ENCODE peak calls at places on chromosomes 12 and 14, in nine cellular contexts. One of them, this sample, is unnamed.

GRCh38 chr12:2363836-2364565 is 311.2 kb downstream of the CACNA1C start:
- DNase-seq in HCT116: no peak
- DNase-seq in GM23248: no peak
- DNase-seq in PC-3: no peak
- DNase-seq in OCI-LY7: no peak
- DNase-seq in neural progenitor cell: no peak
- DNase-seq in hepatocyte: no peak
- DNase-seq in SK-N-SH: no peak
- DNase-seq in GM23338: no peak
- DNase-seq in this sample: no peak

GRCh38 chr14:74502236-74503019 is 8.9 kb downstream of the ISCA2 start:
- DNase-seq in hepatocyte: peak; percentile 61
- DNase-seq in neural progenitor cell: peak; percentile 69
- DNase-seq in SK-N-SH: peak; percentile 66
- DNase-seq in GM23248: peak; percentile 53
- DNase-seq in HCT116: no peak
- DNase-seq in OCI-LY7: peak; percentile 62
- DNase-seq in PC-3: peak; percentile 70
- DNase-seq in GM23338: peak; percentile 83
- DNase-seq in this sample: peak; percentile 6

GRCh38 chr12:71865166-71865713 is 25.7 kb downstream of the TBC1D15 start:
- DNase-seq in hepatocyte: no peak
- DNase-seq in GM23248: peak; percentile 99
- DNase-seq in OCI-LY7: no peak
- DNase-seq in neural progenitor cell: no peak
- DNase-seq in HCT116: no peak
- DNase-seq in SK-N-SH: no peak
- DNase-seq in GM23338: no peak
- DNase-seq in PC-3: peak; percentile 27
- DNase-seq in this sample: no peak

GRCh38 chr12:54128466-54128865 is 60.3 kb downstream of the SMUG1 start:
- DNase-seq in neural progenitor cell: peak; percentile 60
- DNase-seq in HCT116: no peak
- DNase-seq in SK-N-SH: no peak
- DNase-seq in OCI-LY7: no peak
- DNase-seq in GM23248: no peak
- DNase-seq in hepatocyte: no peak
- DNase-seq in GM23338: no peak
- DNase-seq in PC-3: no peak
- DNase-seq in this sample: no peak

GRCh38 chr12:42630323-42630722 is 40.8 kb upstream of the PRICKLE1 start:
- DNase-seq in OCI-LY7: no peak
- DNase-seq in GM23248: no peak
- DNase-seq in hepatocyte: no peak
- DNase-seq in SK-N-SH: no peak
- DNase-seq in GM23338: no peak
- DNase-seq in PC-3: no peak
- DNase-seq in neural progenitor cell: no peak
- DNase-seq in HCT116: no peak
- DNase-seq in this sample: no peak

GRCh38 chr14:53882684-53883083 is 73.9 kb downstream of the BMP4 start:
- DNase-seq in HCT116: peak; percentile 49
- DNase-seq in GM23248: no peak
- DNase-seq in OCI-LY7: no peak
- DNase-seq in GM23338: no peak
- DNase-seq in SK-N-SH: no peak
- DNase-seq in neural progenitor cell: no peak
- DNase-seq in PC-3: no peak
- DNase-seq in hepatocyte: no peak
- DNase-seq in this sample: no peak

GRCh38 chr14:96145116-96145864 is 59.3 kb upstream of the BDKRB2 start:
- DNase-seq in HCT116: no peak
- DNase-seq in OCI-LY7: no peak
- DNase-seq in neural progenitor cell: no peak
- DNase-seq in SK-N-SH: no peak
- DNase-seq in GM23248: peak; percentile 78
- DNase-seq in PC-3: peak; percentile 22
- DNase-seq in hepatocyte: no peak
- DNase-seq in GM23338: no peak
- DNase-seq in this sample: no peak

GRCh38 chr12:117119592-117120198 is 20.5 kb upstream of the TESC start:
- DNase-seq in OCI-LY7: peak; percentile 58
- DNase-seq in GM23338: peak; percentile 84
- DNase-seq in SK-N-SH: peak; percentile 82
- DNase-seq in PC-3: peak; percentile 73
- DNase-seq in GM23248: no peak
- DNase-seq in HCT116: peak; percentile 51
- DNase-seq in hepatocyte: peak; percentile 48
- DNase-seq in neural progenitor cell: peak; percentile 73
- DNase-seq in this sample: peak; percentile 33

GRCh38 chr12:132487311-132487741 is 2.6 kb upstream of the FBRSL1 start:
- DNase-seq in HCT116: no peak
- DNase-seq in GM23248: no peak
- DNase-seq in OCI-LY7: no peak
- DNase-seq in GM23338: no peak
- DNase-seq in PC-3: no peak
- DNase-seq in hepatocyte: no peak
- DNase-seq in neural progenitor cell: no peak
- DNase-seq in SK-N-SH: no peak
- DNase-seq in this sample: no peak

GRCh38 chr14:35257809-35258208 is 34.4 kb upstream of the PSMA6 start:
- DNase-seq in HCT116: no peak
- DNase-seq in OCI-LY7: no peak
- DNase-seq in hepatocyte: no peak
- DNase-seq in GM23248: peak; percentile 11
- DNase-seq in PC-3: peak; percentile 27
- DNase-seq in neural progenitor cell: no peak
- DNase-seq in GM23338: no peak
- DNase-seq in SK-N-SH: no peak
- DNase-seq in this sample: no peak

GRCh38 chr12:57906821-57907220 is 34.5 kb upstream of the ATP23 start:
- DNase-seq in hepatocyte: no peak
- DNase-seq in HCT116: no peak
- DNase-seq in GM23248: no peak
- DNase-seq in PC-3: no peak
- DNase-seq in OCI-LY7: no peak
- DNase-seq in neural progenitor cell: no peak
- DNase-seq in SK-N-SH: no peak
- DNase-seq in GM23338: no peak
- DNase-seq in this sample: no peak

GRCh38 chr12:132278421-132279183 is 50.8 kb downstream of the GALNT9 start:
- DNase-seq in OCI-LY7: no peak
- DNase-seq in PC-3: peak; percentile 19
- DNase-seq in GM23338: no peak
- DNase-seq in HCT116: no peak
- DNase-seq in GM23248: no peak
- DNase-seq in SK-N-SH: no peak
- DNase-seq in hepatocyte: no peak
- DNase-seq in neural progenitor cell: no peak
- DNase-seq in this sample: no peak

GRCh38 chr14:72611956-72612500 is 281.9 kb downstream of the DPF3 start:
- DNase-seq in GM23338: no peak
- DNase-seq in SK-N-SH: no peak
- DNase-seq in GM23248: no peak
- DNase-seq in neural progenitor cell: no peak
- DNase-seq in hepatocyte: no peak
- DNase-seq in HCT116: no peak
- DNase-seq in PC-3: no peak
- DNase-seq in OCI-LY7: no peak
- DNase-seq in this sample: no peak

GRCh38 chr14:92501891-92502351 is 11.7 kb upstream of the RIN3 start:
- DNase-seq in hepatocyte: no peak
- DNase-seq in OCI-LY7: no peak
- DNase-seq in GM23338: no peak
- DNase-seq in neural progenitor cell: no peak
- DNase-seq in GM23248: peak; percentile 87
- DNase-seq in SK-N-SH: no peak
- DNase-seq in HCT116: no peak
- DNase-seq in PC-3: peak; percentile 64
- DNase-seq in this sample: no peak

GRCh38 chr14:104294628-104294982 is 156.2 kb downstream of the KIF26A start:
- DNase-seq in SK-N-SH: no peak
- DNase-seq in PC-3: no peak
- DNase-seq in OCI-LY7: no peak
- DNase-seq in neural progenitor cell: no peak
- DNase-seq in HCT116: no peak
- DNase-seq in hepatocyte: no peak
- DNase-seq in GM23248: no peak
- DNase-seq in GM23338: no peak
- DNase-seq in this sample: no peak

GRCh38 chr14:44657688-44658388 is 150.8 kb upstream of the FSCB start:
- DNase-seq in PC-3: peak; percentile 66
- DNase-seq in GM23338: peak; percentile 63
- DNase-seq in neural progenitor cell: peak; percentile 55
- DNase-seq in SK-N-SH: no peak
- DNase-seq in hepatocyte: peak; percentile 60
- DNase-seq in GM23248: no peak
- DNase-seq in HCT116: no peak
- DNase-seq in OCI-LY7: no peak
- DNase-seq in this sample: peak; percentile 6

GRCh38 chr12:124169577-124169976 is 125.3 kb upstream of the RFLNA start:
- DNase-seq in neural progenitor cell: no peak
- DNase-seq in hepatocyte: no peak
- DNase-seq in SK-N-SH: no peak
- DNase-seq in OCI-LY7: no peak
- DNase-seq in GM23338: no peak
- DNase-seq in PC-3: no peak
- DNase-seq in HCT116: no peak
- DNase-seq in GM23248: no peak
- DNase-seq in this sample: no peak
- TF ChIP-seq EZH2phosphoT487 in neural progenitor cell: no peak
- TF ChIP-seq EZH2phosphoT487 in hepatocyte: no peak
- TF ChIP-seq EZH2phosphoT487 in SK-N-SH: no peak
- TF ChIP-seq EZH2phosphoT487 in OCI-LY7: no peak
- TF ChIP-seq EZH2phosphoT487 in GM23338: no peak
- TF ChIP-seq EZH2phosphoT487 in PC-3: no peak
- TF ChIP-seq EZH2phosphoT487 in HCT116: no peak
- TF ChIP-seq EZH2phosphoT487 in GM23248: no peak
- TF ChIP-seq EZH2phosphoT487 in this sample: no peak

GRCh38 chr14:76352639-76353281 is 23.2 kb upstream of the ESRRB start:
- DNase-seq in PC-3: peak; percentile 30
- DNase-seq in HCT116: no peak
- DNase-seq in GM23338: peak; percentile 93
- DNase-seq in neural progenitor cell: peak; percentile 92
- DNase-seq in hepatocyte: peak; percentile 84
- DNase-seq in OCI-LY7: peak; percentile 7
- DNase-seq in GM23248: peak; percentile 63
- DNase-seq in SK-N-SH: peak; percentile 90
- DNase-seq in this sample: peak; percentile 24
- TF ChIP-seq EZH2phosphoT487 in PC-3: no peak
- TF ChIP-seq EZH2phosphoT487 in HCT116: no peak
- TF ChIP-seq EZH2phosphoT487 in GM23338: no peak
- TF ChIP-seq EZH2phosphoT487 in neural progenitor cell: no peak
- TF ChIP-seq EZH2phosphoT487 in hepatocyte: no peak
- TF ChIP-seq EZH2phosphoT487 in OCI-LY7: no peak
- TF ChIP-seq EZH2phosphoT487 in GM23248: no peak
- TF ChIP-seq EZH2phosphoT487 in SK-N-SH: no peak
- TF ChIP-seq EZH2phosphoT487 in this sample: no peak

DNA sequence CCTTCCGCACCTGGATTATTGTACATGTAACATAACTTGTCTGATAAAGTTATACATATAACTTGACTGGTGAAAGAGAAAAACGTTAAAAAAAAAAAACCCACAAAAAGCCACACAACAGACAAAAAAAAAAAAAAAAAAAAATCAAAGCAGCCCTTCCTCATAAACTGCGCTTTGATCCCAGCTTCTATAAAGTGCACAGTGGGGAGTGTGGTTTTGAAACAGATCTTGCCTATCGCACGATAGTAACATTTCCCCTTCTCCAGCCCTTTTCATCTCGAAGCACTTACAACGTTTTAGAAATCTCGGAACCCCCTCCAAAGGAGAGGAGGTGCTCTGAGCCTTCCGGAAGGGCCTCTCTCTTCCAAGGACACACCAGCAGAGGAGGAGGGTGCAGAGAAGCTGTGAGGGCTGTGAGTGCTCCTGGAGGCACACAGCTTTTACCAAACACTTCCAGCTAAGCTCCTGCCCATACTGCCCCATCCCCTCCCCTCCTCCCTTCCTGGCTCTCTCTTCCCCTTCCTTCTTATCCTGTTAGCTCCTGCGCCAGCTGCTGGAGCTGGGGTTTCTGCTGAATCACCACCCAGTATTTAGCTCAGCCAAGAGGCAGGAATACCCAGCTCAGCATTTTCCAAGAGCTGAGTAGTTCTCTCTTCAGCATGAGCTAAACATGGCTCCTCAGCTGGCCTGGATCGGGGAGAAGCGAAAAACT is 28.4 kb downstream of the SLC7A8 start:
- DNase-seq in hepatocyte: peak; percentile 87
- DNase-seq in PC-3: peak; percentile 33
- DNase-seq in GM23338: peak; percentile 61
- DNase-seq in SK-N-SH: no peak
- DNase-seq in GM23248: peak; percentile 95
- DNase-seq in HCT116: no peak
- DNase-seq in OCI-LY7: no peak
- DNase-seq in neural progenitor cell: peak; percentile 64
- DNase-seq in this sample: no peak
- TF ChIP-seq EZH2phosphoT487 in hepatocyte: no peak
- TF ChIP-seq EZH2phosphoT487 in PC-3: no peak
- TF ChIP-seq EZH2phosphoT487 in GM23338: no peak
- TF ChIP-seq EZH2phosphoT487 in SK-N-SH: no peak
- TF ChIP-seq EZH2phosphoT487 in GM23248: no peak
- TF ChIP-seq EZH2phosphoT487 in HCT116: no peak
- TF ChIP-seq EZH2phosphoT487 in OCI-LY7: no peak
- TF ChIP-seq EZH2phosphoT487 in neural progenitor cell: no peak
- TF ChIP-seq EZH2phosphoT487 in this sample: no peak

GRCh38 chr12:51669996-51670395 is 79.0 kb downstream of the SCN8A start:
- DNase-seq in OCI-LY7: no peak
- DNase-seq in hepatocyte: no peak
- DNase-seq in PC-3: no peak
- DNase-seq in SK-N-SH: no peak
- DNase-seq in GM23338: no peak
- DNase-seq in neural progenitor cell: no peak
- DNase-seq in HCT116: no peak
- DNase-seq in GM23248: no peak
- DNase-seq in this sample: no peak

GRCh38 chr12:51676875-51677274 is 85.8 kb downstream of the SCN8A start:
- DNase-seq in SK-N-SH: no peak
- DNase-seq in hepatocyte: no peak
- DNase-seq in GM23248: no peak
- DNase-seq in GM23338: no peak
- DNase-seq in neural progenitor cell: no peak
- DNase-seq in HCT116: no peak
- DNase-seq in OCI-LY7: no peak
- DNase-seq in PC-3: no peak
- DNase-seq in this sample: no peak

GRCh38 chr12:51678086-51678724 is 87.2 kb downstream of the SCN8A start:
- DNase-seq in PC-3: peak; percentile 69
- DNase-seq in OCI-LY7: peak; percentile 40
- DNase-seq in HCT116: peak; percentile 34
- DNase-seq in GM23338: peak; percentile 90
- DNase-seq in hepatocyte: peak; percentile 73
- DNase-seq in neural progenitor cell: peak; percentile 44
- DNase-seq in SK-N-SH: peak; percentile 62
- DNase-seq in GM23248: peak; percentile 70
- DNase-seq in this sample: peak; percentile 44

GRCh38 chr12:51672334-51672733 is 81.3 kb downstream of the SCN8A start:
- DNase-seq in SK-N-SH: no peak
- DNase-seq in PC-3: no peak
- DNase-seq in HCT116: no peak
- DNase-seq in GM23248: peak; percentile 27
- DNase-seq in neural progenitor cell: no peak
- DNase-seq in hepatocyte: no peak
- DNase-seq in OCI-LY7: no peak
- DNase-seq in GM23338: no peak
- DNase-seq in this sample: no peak

GRCh38 chr12:51675062-51675803 is 84.2 kb downstream of the SCN8A start:
- DNase-seq in PC-3: no peak
- DNase-seq in hepatocyte: no peak
- DNase-seq in neural progenitor cell: no peak
- DNase-seq in SK-N-SH: no peak
- DNase-seq in GM23248: no peak
- DNase-seq in OCI-LY7: no peak
- DNase-seq in HCT116: no peak
- DNase-seq in GM23338: no peak
- DNase-seq in this sample: peak; percentile 84
- TF ChIP-seq EZH2phosphoT487 in PC-3: no peak
- TF ChIP-seq EZH2phosphoT487 in hepatocyte: no peak
- TF ChIP-seq EZH2phosphoT487 in neural progenitor cell: no peak
- TF ChIP-seq EZH2phosphoT487 in SK-N-SH: no peak
- TF ChIP-seq EZH2phosphoT487 in GM23248: no peak
- TF ChIP-seq EZH2phosphoT487 in OCI-LY7: no peak
- TF ChIP-seq EZH2phosphoT487 in HCT116: no peak
- TF ChIP-seq EZH2phosphoT487 in GM23338: no peak
- TF ChIP-seq EZH2phosphoT487 in this sample: no peak